ENCODE peak calls at places on chromosomes 7 and 10, in seven cellular contexts. X, P, B, Q, R, J and V are unnamed samples.
A peak's percentile ranks its signal among the peaks of the same experiment; 100 is the strongest.

GRCh38 chr10:14259696-14260595 is 70.8 kb downstream of the FRMD4A start:
- DNase-seq in B (no peak), J (no peak), X (peak; percentile 4), P (peak; percentile 92), R (no peak), Q (peak; percentile 100), V (peak; percentile 98)

GRCh38 chr10:104122273-104123107 is 519 bp downstream of the SFR1 start:
- DNase-seq in R (no peak), X (no peak), J (no peak), Q (no peak), P (no peak), B (no peak), V (no peak)

GRCh38 chr7:50101873-50102272 is 8.8 kb upstream of the ZPBP start:
- DNase-seq in P (no peak), B (no peak), J (no peak), Q (no peak), R (no peak), X (no peak), V (no peak)

GRCh38 chr7:151857412-151857811 is 19.5 kb downstream of the PRKAG2 start:
- DNase-seq in J (no peak), B (no peak), Q (no peak), P (no peak), R (no peak), X (no peak), V (no peak)

GRCh38 chr10:28664369-28664740 is 13.0 kb upstream of the BAMBI start:
- DNase-seq in Q (peak; percentile 31), P (peak; percentile 11), R (no peak), X (no peak), J (no peak), B (no peak), V (no peak)

GRCh38 chr7:66015440-66016130 is 33.6 kb upstream of the GUSB start:
- DNase-seq in R (no peak), Q (no peak), P (no peak), B (no peak), X (no peak), J (no peak), V (no peak)

GRCh38 chr7:30028749-30029635 is 780 bp downstream of the PLEKHA8 start:
- DNase-seq in B (no peak), J (peak; percentile 20), P (peak; percentile 29), X (peak; percentile 43), R (no peak), Q (peak; percentile 48), V (no peak)

GRCh38 chr7:116526897-116527296 is 2.1 kb downstream of the CAV1 start:
- DNase-seq in J (no peak), X (no peak), B (no peak), Q (peak; percentile 68), P (no peak), R (no peak), V (peak; percentile 51)

GRCh38 chr10:122559228-122559627 is 1.3 kb upstream of the DMBT1 start:
- DNase-seq in P (no peak), X (no peak), J (no peak), Q (no peak), R (no peak), B (no peak), V (no peak)

GRCh38 chr7:10076661-10077300 is 896.9 kb upstream of the PHF14 start:
- DNase-seq in X (no peak), P (no peak), R (no peak), Q (no peak), J (no peak), B (no peak), V (no peak)

GRCh38 chr7:155356323-155357105 is 58.8 kb downstream of the INSIG1 start:
- DNase-seq in Q (peak; percentile 28), J (no peak), X (no peak), P (no peak), R (no peak), B (no peak), V (peak; percentile 40)